ENCODE peak calls at places on chromosome 4, in seven cellular contexts. E is KBM-7, S is adipocyte, M is BJ, G is AG10803, F is breast epithelium, I is lung. B is an unnamed sample.

GRCh38 chr4:156623376-156623775 is 348.2 kb downstream of the PDGFC start:
- DNase-seq in M (no peak), S (peak; percentile 28), E (no peak), F (no peak), I (no peak), G (peak; percentile 28), B (no peak)

GRCh38 chr4:37561803-37562207 is 124.4 kb downstream of the RELL1 start:
- DNase-seq in M (no peak), G (peak; percentile 5), F (no peak), I (no peak), S (no peak), E (no peak), B (no peak)

GRCh38 chr4:180784940-180785339 is 1458.3 kb upstream of the TENM3 start:
- DNase-seq in S (no peak), E (no peak), M (no peak), F (no peak), G (no peak), I (no peak), B (no peak)

GRCh38 chr4:16588651-16589050 is 309.8 kb downstream of the LDB2 start:
- DNase-seq in G (no peak), S (no peak), F (no peak), I (no peak), E (no peak), M (no peak), B (no peak)

GRCh38 chr4:157014621-157015591 is 43.3 kb upstream of the PDGFC start:
- DNase-seq in S (peak; percentile 79), E (peak; percentile 38), G (peak; percentile 85), M (peak; percentile 59), I (no peak), F (no peak), B (peak; percentile 80)

GRCh38 chr4:172962564-172963353 is 205.9 kb upstream of the GALNT7 start:
- DNase-seq in M (peak; percentile 93), G (peak; percentile 46), I (peak; percentile 33), S (peak; percentile 36), F (peak; percentile 25), E (no peak), B (no peak)

GRCh38 chr4:19729873-19730735 is 521.6 kb upstream of the SLIT2 start:
- DNase-seq in E (peak; percentile 75), I (no peak), G (peak; percentile 37), M (no peak), S (no peak), F (no peak), B (no peak)

GRCh38 chr4:159516556-159516955 is 413.7 kb downstream of the RAPGEF2 start:
- DNase-seq in I (no peak), F (no peak), E (no peak), G (no peak), M (peak; percentile 2), S (peak; percentile 50), B (no peak)

GRCh38 chr4:118076958-118077766 is 42.9 kb downstream of the NDST3 start:
- DNase-seq in M (no peak), G (peak; percentile 41), I (no peak), F (no peak), S (peak; percentile 50), E (peak; percentile 65), B (peak; percentile 87)

GRCh38 chr4:182142146-182143085 is 100.8 kb upstream of the TENM3 start:
- DNase-seq in I (no peak), E (no peak), M (no peak), S (peak; percentile 40), F (no peak), G (peak; percentile 62), B (peak; percentile 81)

GRCh38 chr4:158760866-158761265 is 8.0 kb upstream of the FNIP2 start:
- DNase-seq in I (no peak), S (no peak), G (no peak), F (no peak), E (no peak), M (no peak), B (no peak)

GRCh38 chr4:2411786-2412510 is 6.5 kb downstream of the ZFYVE28 start:
- DNase-seq in F (no peak), E (no peak), S (no peak), I (no peak), G (no peak), M (no peak), B (no peak)

GRCh38 chr4:142406917-142407501 is 439.1 kb downstream of the INPP4B start:
- DNase-seq in S (peak; percentile 11), I (no peak), E (peak; percentile 20), M (no peak), G (no peak), F (no peak), B (no peak)